ENCODE peak calls at places on chromosomes 11 and 22, in five cellular contexts. S is activated B cell treated with CpG ODN at 0.5 μM for 24 hours, Q is Peyer's patch, D is HFF-Myc, Z is AG10803. K is an unnamed sample.

GRCh38 chr11:2267306-2267861 is 3.0 kb downstream of the ASCL2 start:
- DNase-seq in S (no peak), Q (peak), D (no peak), Z (no peak), K (no peak)

GRCh38 chr11:10066441-10066840 is 227.6 kb downstream of the SBF2 start:
- DNase-seq in S (no peak), Q (no peak), D (no peak), Z (no peak), K (no peak)

GRCh38 chr11:95647355-95647754 is 142.2 kb downstream of the FAM76B start:
- DNase-seq in S (no peak), Q (no peak), D (no peak), Z (peak), K (no peak)

GRCh38 chr11:116964269-116964668 is 126.8 kb upstream of the APOA1 start:
- DNase-seq in S (no peak), Q (no peak), D (no peak), Z (no peak), K (no peak)

GRCh38 chr22:43829448-43829821 is 17.3 kb upstream of the EFCAB6 start:
- DNase-seq in S (no peak), Q (no peak), D (no peak), Z (peak), K (no peak)

GRCh38 chr11:124763156-124763947 is 1.3 kb upstream of the ESAM start:
- DNase-seq in S (peak), Q (peak), D (peak), Z (peak), K (peak)

GRCh38 chr11:10366568-10367331 is 61.9 kb downstream of the ADM start:
- DNase-seq in S (peak), Q (peak), D (peak), Z (peak), K (peak)

GRCh38 chr22:42697542-42698013 is 23.1 kb downstream of the A4GALT start:
- DNase-seq in S (no peak), Q (no peak), D (peak), Z (peak), K (no peak)

GRCh38 chr11:92804388-92804787 is 165.1 kb upstream of the MTNR1B start:
- DNase-seq in S (no peak), Q (no peak), D (no peak), Z (no peak), K (no peak)

GRCh38 chr22:49305966-49306631 is 521.6 kb downstream of the BRD1 start:
- DNase-seq in S (peak), Q (no peak), D (no peak), Z (no peak), K (peak)

GRCh38 chr11:115626414-115626813 is 122.2 kb upstream of the CADM1 start:
- DNase-seq in S (no peak), Q (no peak), D (no peak), Z (no peak), K (no peak)

GRCh38 chr11:115627666-115628460 is 123.6 kb upstream of the CADM1 start:
- DNase-seq in S (no peak), Q (no peak), D (no peak), Z (no peak), K (no peak)

GRCh38 chr11:115627071-115627470 is 122.9 kb upstream of the CADM1 start:
- DNase-seq in S (no peak), Q (no peak), D (no peak), Z (no peak), K (no peak)

GRCh38 chr11:115623021-115623451 is 118.8 kb upstream of the CADM1 start:
- DNase-seq in S (no peak), Q (peak), D (peak), Z (peak), K (peak)

GRCh38 chr11:115624065-115624464 is 119.8 kb upstream of the CADM1 start:
- DNase-seq in S (no peak), Q (no peak), D (no peak), Z (no peak), K (no peak)
- TF ChIP-seq CTCF in S (no peak), Q (no peak), D (no peak), Z (no peak), K (no peak)

GRCh38 chr22:35380537-35381423 is at the start of gene HMOX1:
- DNase-seq in S (peak), Q (peak), D (peak), Z (peak), K (peak)
- TF ChIP-seq CTCF in S (no peak), Q (no peak), D (no peak), Z (no peak), K (no peak)

DNA sequence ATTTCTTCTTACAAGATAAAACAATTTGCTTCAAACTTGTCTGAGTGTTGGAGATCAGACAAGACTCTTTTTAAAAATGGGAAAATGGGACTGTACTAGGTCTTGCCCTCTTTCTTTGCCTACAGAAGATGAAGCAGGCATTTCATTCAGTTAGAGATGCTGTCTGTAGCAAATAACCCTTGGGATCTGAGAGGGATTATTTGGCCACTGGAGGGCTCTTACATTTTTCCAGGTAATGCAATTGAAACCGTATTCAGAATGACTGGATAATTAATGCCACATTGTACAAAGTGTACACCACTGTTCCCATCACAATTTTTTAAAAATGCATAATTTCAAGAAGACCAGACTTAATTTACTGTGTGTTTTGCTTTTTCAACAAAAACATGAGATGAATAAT is 258.5 kb upstream of the KIRREL3 start:
- DNase-seq in S (no peak), Q (no peak), D (no peak), Z (no peak), K (no peak)
- TF ChIP-seq CTCF in S (no peak), Q (no peak), D (no peak), Z (no peak), K (no peak)

GRCh38 chr11:71112454-71112853 is 139.9 kb downstream of the SHANK2 start:
- DNase-seq in S (no peak), Q (no peak), D (no peak), Z (no peak), K (no peak)

GRCh38 chr11:71116435-71117040 is 135.8 kb downstream of the SHANK2 start:
- DNase-seq in S (no peak), Q (no peak), D (no peak), Z (no peak), K (no peak)

GRCh38 chr11:71115770-71116434 is 136.5 kb downstream of the SHANK2 start:
- DNase-seq in S (no peak), Q (no peak), D (no peak), Z (no peak), K (no peak)

GRCh38 chr11:71112990-71113389 is 139.4 kb downstream of the SHANK2 start:
- DNase-seq in S (no peak), Q (no peak), D (no peak), Z (no peak), K (no peak)

GRCh38 chr11:71114124-71114851 is 138.1 kb downstream of the SHANK2 start:
- DNase-seq in S (no peak), Q (no peak), D (no peak), Z (no peak), K (no peak)
- TF ChIP-seq CTCF in S (no peak), Q (no peak), D (no peak), Z (no peak), K (no peak)

GRCh38 chr11:127058524-127058923 is 58.0 kb upstream of the KIRREL3 start:
- DNase-seq in S (no peak), Q (no peak), D (no peak), Z (no peak), K (no peak)

GRCh38 chr11:127059286-127060200 is 59.0 kb upstream of the KIRREL3 start:
- DNase-seq in S (no peak), Q (no peak), D (no peak), Z (peak), K (no peak)

GRCh38 chr11:127066426-127067090 is 66.0 kb upstream of the KIRREL3 start:
- DNase-seq in S (no peak), Q (no peak), D (no peak), Z (peak), K (no peak)

DNA sequence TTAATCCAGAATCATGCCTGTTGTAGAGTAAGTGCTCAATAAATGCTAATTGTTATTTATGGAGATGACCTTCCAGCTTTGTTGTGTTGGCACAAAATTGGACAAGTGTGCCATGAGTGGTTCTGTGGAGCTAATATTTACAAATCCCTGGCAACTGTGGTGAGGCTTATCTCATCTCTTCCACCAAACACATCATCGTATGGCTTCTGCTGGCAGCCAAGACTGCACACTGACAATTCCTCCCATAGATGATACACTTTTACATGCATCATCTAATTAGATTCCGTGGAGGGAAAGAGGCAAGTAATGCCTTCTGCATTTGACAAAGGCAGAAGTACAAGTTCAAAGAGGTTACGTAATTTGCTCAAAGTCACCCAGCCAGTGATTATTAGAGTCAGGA is 62.6 kb upstream of the KIRREL3 start:
- DNase-seq in S (no peak), Q (no peak), D (no peak), Z (peak), K (no peak)
- TF ChIP-seq CTCF in S (no peak), Q (no peak), D (no peak), Z (no peak), K (no peak)

GRCh38 chr22:29512031-29512430 is 32.0 kb downstream of the NEFH start:
- DNase-seq in S (no peak), Q (no peak), D (no peak), Z (no peak), K (no peak)
- TF ChIP-seq CTCF in S (no peak), Q (no peak), D (no peak), Z (no peak), K (no peak)

DNA sequence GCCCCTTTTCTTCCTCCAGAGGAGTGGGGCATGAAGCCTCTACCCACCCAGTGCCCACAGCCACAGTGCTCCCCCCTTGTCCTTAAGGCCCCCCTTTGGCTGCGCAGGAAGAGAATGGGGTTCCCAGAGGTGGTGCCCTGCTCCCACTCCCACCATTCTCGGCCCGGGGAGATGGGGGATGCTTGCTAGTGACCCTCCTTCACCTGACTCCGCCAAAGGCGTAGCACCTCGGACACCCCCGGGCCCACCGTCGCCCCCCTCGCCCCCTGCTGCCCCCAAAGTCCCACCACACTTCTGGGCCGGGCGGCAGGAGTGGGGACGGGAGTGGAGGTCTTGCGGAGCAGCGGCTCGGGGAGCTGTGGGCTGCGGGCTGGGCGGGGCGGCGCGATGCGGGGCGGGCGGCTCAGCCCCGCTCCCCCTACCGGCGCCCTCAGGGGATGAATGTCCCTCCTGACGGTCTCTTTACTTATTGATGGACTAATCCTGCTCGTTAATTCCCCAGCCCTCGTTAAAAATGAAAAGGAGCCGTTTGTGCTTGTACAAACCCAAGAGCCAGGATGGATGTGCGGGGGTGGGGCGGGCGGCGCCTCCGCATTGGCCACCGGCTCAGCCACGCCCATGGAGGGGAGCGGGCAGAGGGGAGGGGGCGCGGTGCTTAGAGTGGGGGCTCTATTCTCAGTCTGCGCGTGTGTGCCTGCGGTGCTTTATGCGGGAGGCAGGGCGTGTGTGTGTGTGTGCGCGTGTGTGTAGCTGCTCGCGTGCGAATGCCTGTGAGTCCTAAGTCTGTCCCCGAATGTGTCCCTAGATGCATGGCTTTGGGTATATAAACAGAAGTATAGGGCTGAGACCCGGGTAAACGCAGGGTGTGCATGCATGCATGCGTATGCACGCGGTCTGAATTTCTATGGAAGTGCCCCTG is 25.6 kb downstream of the SYT7 start:
- DNase-seq in S (no peak), Q (no peak), D (no peak), Z (no peak), K (peak)
- TF ChIP-seq CTCF in S (no peak), Q (no peak), D (peak), Z (no peak), K (peak)